ENCODE peak calls at places on chromosomes 6 and 20, in eight cellular contexts. X, C, M, H, E, G, B and Z are unnamed samples. For H3K4me1, the result is how much of the 10 kb centered on the place peaks cover.

GRCh38 chr6:98927534-98927933 is 20.2 kb downstream of the FBXL4 start:
- DNase-seq in X (no peak), C (no peak), M (peak), H (no peak), E (no peak), G (no peak), B (no peak), Z (peak)

GRCh38 chr6:31267504-31268371 is 4.2 kb downstream of the HLA-C start:
- DNase-seq in X (no peak), C (no peak), M (no peak), H (no peak), E (no peak), G (no peak), B (no peak), Z (no peak)

GRCh38 chr6:101110814-101111213 is 229.7 kb upstream of the ASCC3 start:
- DNase-seq in X (no peak), C (no peak), M (no peak), H (peak), E (no peak), G (no peak), B (no peak), Z (no peak)

GRCh38 chr6:150118642-150119041 is 24.2 kb upstream of the PPP1R14C start:
- DNase-seq in X (no peak), C (no peak), M (peak), H (no peak), E (no peak), G (no peak), B (no peak), Z (no peak)

GRCh38 chr6:38434051-38434450 is 205.7 kb downstream of the BTBD9 start:
- DNase-seq in X (no peak), C (no peak), M (no peak), H (no peak), E (no peak), G (no peak), B (no peak), Z (no peak)

GRCh38 chr20:53960586-53961386 is 109.6 kb downstream of the BCAS1 start:
- DNase-seq in X (no peak), C (no peak), M (no peak), H (no peak), E (no peak), G (no peak), B (no peak), Z (no peak)

GRCh38 chr20:31751126-31751525 is 12.0 kb downstream of the TPX2 start:
- DNase-seq in X (no peak), C (no peak), M (no peak), H (peak), E (peak), G (no peak), B (no peak), Z (no peak)

GRCh38 chr20:34337982-34338756 is 24.9 kb upstream of the ITCH start:
- DNase-seq in X (no peak), C (no peak), M (no peak), H (no peak), E (no peak), G (no peak), B (peak), Z (no peak)

GRCh38 chr6:163014736-163015135 is 287.0 kb downstream of the PACRG start:
- DNase-seq in X (no peak), C (no peak), M (no peak), H (no peak), E (no peak), G (no peak), B (no peak), Z (no peak)

GRCh38 chr6:161000632-161001031 is 9.1 kb downstream of the MAP3K4 start:
- DNase-seq in X (no peak), C (no peak), M (no peak), H (no peak), E (no peak), G (no peak), B (no peak), Z (no peak)

GRCh38 chr20:962683-963082 is 39.4 kb downstream of the RSPO4 start:
- DNase-seq in X (no peak), C (no peak), M (no peak), H (no peak), E (no peak), G (no peak), B (no peak), Z (no peak)

GRCh38 chr6:106194949-106195919 is 109.1 kb downstream of the PRDM1 start:
- DNase-seq in X (no peak), C (peak), M (no peak), H (peak), E (peak), G (no peak), B (no peak), Z (no peak)

GRCh38 chr6:42193491-42193894 is 1.3 kb downstream of the GUCA1B start:
- DNase-seq in X (no peak), C (no peak), M (no peak), H (no peak), E (peak), G (peak), B (no peak), Z (no peak)

GRCh38 chr6:100296810-100297544 is 167.7 kb downstream of the SIM1 start:
- DNase-seq in X (no peak), C (peak), M (peak), H (peak), E (peak), G (no peak), B (no peak), Z (no peak)

GRCh38 chr6:116280161-116280959 is 630 bp upstream of the TSPYL1 start:
- DNase-seq in X (no peak), C (no peak), M (no peak), H (peak), E (peak), G (peak), B (peak), Z (no peak)

GRCh38 chr20:19544684-19545083 is 213.4 kb upstream of the RIN2 start:
- DNase-seq in X (no peak), C (no peak), M (no peak), H (no peak), E (no peak), G (no peak), B (no peak), Z (no peak)

GRCh38 chr20:36975085-36975829 is 23.7 kb upstream of the SAMHD1 start:
- DNase-seq in X (no peak), C (no peak), M (no peak), H (no peak), E (no peak), G (no peak), B (peak), Z (no peak)

GRCh38 chr6:3389390-3390167 is 67.3 kb downstream of the SLC22A23 start:
- DNase-seq in X (no peak), C (no peak), M (no peak), H (peak), E (peak), G (no peak), B (no peak), Z (no peak)

GRCh38 chr6:92479821-92480220 is 939.5 kb downstream of the EPHA7 start:
- DNase-seq in X (no peak), C (no peak), M (no peak), H (peak), E (peak), G (no peak), B (no peak), Z (no peak)

GRCh38 chr6:104789770-104790190 is 69.9 kb downstream of the HACE1 start:
- DNase-seq in X (no peak), C (peak), M (peak), H (peak), E (peak), G (peak), B (peak), Z (peak)

GRCh38 chr20:17761612-17762011 is 61.8 kb downstream of the BANF2 start:
- DNase-seq in X (no peak), C (peak), M (no peak), H (no peak), E (no peak), G (peak), B (peak), Z (no peak)

GRCh38 chr6:5759571-5759970 is 247.2 kb downstream of the NRN1 start:
- DNase-seq in X (no peak), C (no peak), M (no peak), H (no peak), E (no peak), G (no peak), B (no peak), Z (no peak)

GRCh38 chr20:8434326-8434876 is 302.3 kb downstream of the PLCB1 start:
- DNase-seq in X (no peak), C (no peak), M (no peak), H (no peak), E (peak), G (no peak), B (no peak), Z (no peak)

GRCh38 chr6:42864602-42865001 is 14.8 kb upstream of the RPL7L1 start:
- DNase-seq in X (no peak), C (no peak), M (no peak), H (no peak), E (no peak), G (no peak), B (no peak), Z (no peak)

GRCh38 chr6:72624557-72625160 is 2.8 kb downstream of the KCNQ5 start:
- DNase-seq in X (no peak), C (no peak), M (no peak), H (peak), E (no peak), G (peak), B (peak), Z (peak)

GRCh38 chr6:53139841-53140413 is 8.7 kb downstream of the GCM1 start:
- DNase-seq in X (no peak), C (no peak), M (peak), H (no peak), E (no peak), G (no peak), B (peak), Z (no peak)

GRCh38 chr20:59770270-59770669 is 163.2 kb downstream of the SYCP2 start:
- DNase-seq in X (no peak), C (peak), M (no peak), H (no peak), E (no peak), G (peak), B (no peak), Z (no peak)

GRCh38 chr6:160400426-160400825 is 52.2 kb downstream of the SLC22A3 start:
- DNase-seq in X (no peak), C (no peak), M (no peak), H (no peak), E (peak), G (no peak), B (no peak), Z (no peak)

GRCh38 chr20:19880256-19881079 is 122.4 kb downstream of the RIN2 start:
- DNase-seq in X (no peak), C (peak), M (peak), H (peak), E (peak), G (no peak), B (no peak), Z (peak)

GRCh38 chr20:3686867-3687321 is 5.1 kb upstream of the ADAM33 start:
- DNase-seq in X (no peak), C (no peak), M (no peak), H (peak), E (peak), G (no peak), B (no peak), Z (peak)

DNA sequence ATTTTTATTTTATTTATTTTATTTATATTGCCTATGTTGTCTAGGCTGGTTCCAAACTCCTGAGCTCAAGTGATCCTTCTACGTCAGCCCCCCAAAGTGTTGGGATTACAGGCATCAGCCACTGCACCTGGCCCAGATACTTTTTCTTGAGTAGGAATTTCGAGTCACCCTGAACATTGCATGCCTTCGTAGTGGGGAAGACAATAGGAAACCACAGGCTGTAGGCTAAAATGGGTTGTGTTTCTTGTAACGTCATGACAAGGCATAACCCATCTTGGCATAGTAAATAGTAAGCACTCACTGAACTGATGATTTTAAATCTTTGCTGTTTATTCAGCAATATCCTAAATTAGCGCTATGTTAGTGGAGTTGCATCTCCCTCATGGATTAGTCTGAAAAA is 34.9 kb downstream of the PTPN1 start:
- DNase-seq in X (no peak), C (no peak), M (no peak), H (no peak), E (no peak), G (peak), B (no peak), Z (no peak)
- H3K4me1 ChIP-seq in X (under half), C (half or more), M (under half), H (under half), E (under half), G (under half), B (half or more), Z (under half)

GRCh38 chr6:1263039-1263849 is 48.7 kb upstream of the FOXQ1 start:
- DNase-seq in X (no peak), C (no peak), M (peak), H (no peak), E (no peak), G (peak), B (no peak), Z (peak)
- H2AFZ ChIP-seq in X (no peak), C (no peak), M (peak), H (no peak), E (no peak), G (peak), B (no peak), Z (no peak)

GRCh38 chr6:26473429-26473757 is 15.6 kb downstream of the BTN2A1 start:
- DNase-seq in X (no peak), C (no peak), M (no peak), H (no peak), E (no peak), G (no peak), B (no peak), Z (no peak)
- H3K4me1 ChIP-seq in X (under half), C (under half), M (half or more), H (under half), E (under half), G (under half), B (half or more), Z (under half)

GRCh38 chr6:34484899-34485298 is 19.0 kb downstream of the PACSIN1 start:
- DNase-seq in X (no peak), C (peak), M (no peak), H (no peak), E (no peak), G (no peak), B (peak), Z (peak)
- H2AFZ ChIP-seq in X (no peak), C (peak), M (no peak), H (no peak), E (no peak), G (no peak), B (no peak), Z (no peak)

GRCh38 chr6:170308761-170309160 is 2.2 kb downstream of the FAM120B start:
- DNase-seq in X (no peak), C (no peak), M (no peak), H (no peak), E (no peak), G (no peak), B (no peak), Z (no peak)

GRCh38 chr6:170305772-170306323 is 710 bp upstream of the FAM120B start:
- DNase-seq in X (no peak), C (no peak), M (no peak), H (no peak), E (no peak), G (no peak), B (no peak), Z (no peak)

GRCh38 chr6:170306324-170307079 is at the start of gene FAM120B:
- DNase-seq in X (peak), C (peak), M (peak), H (peak), E (peak), G (peak), B (peak), Z (peak)

GRCh38 chr6:170311696-170312095 is 5.1 kb downstream of the FAM120B start:
- DNase-seq in X (no peak), C (no peak), M (no peak), H (peak), E (no peak), G (no peak), B (no peak), Z (no peak)

DNA sequence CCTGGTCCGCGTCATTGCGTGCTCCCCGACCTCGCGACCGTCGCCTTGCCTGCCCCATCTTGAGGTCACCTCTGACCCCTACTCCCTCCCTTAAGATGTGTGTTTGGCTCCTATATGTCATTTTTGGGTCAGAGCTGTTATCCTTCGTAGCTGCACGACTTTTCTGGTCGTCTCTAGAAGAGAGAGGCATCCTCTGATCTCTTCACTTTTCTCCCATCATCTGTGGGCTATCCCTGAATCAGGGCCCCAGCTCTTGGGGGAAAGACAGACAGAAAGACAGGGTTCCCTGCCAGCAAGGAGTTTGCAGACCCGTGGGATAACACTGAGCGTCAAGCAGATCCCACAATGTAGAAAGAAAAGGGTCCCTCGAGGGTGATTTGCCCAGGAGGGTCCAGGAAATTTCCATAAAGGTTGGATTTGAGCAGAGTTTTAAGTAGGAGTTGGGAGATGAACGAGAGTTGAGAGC is 555 bp downstream of the FAM120B start:
- DNase-seq in X (no peak), C (no peak), M (no peak), H (no peak), E (no peak), G (no peak), B (no peak), Z (no peak)
- H3K4me1 ChIP-seq in X (under half), C (under half), M (under half), H (under half), E (under half), G (under half), B (under half), Z (under half)

GRCh38 chr6:131269565-131270391 is 134.5 kb downstream of the AKAP7 start:
- DNase-seq in X (no peak), C (no peak), M (no peak), H (no peak), E (no peak), G (no peak), B (no peak), Z (no peak)
- H2AFZ ChIP-seq in X (no peak), C (no peak), M (no peak), H (no peak), E (no peak), G (no peak), B (no peak), Z (no peak)